ENCODE peak calls at places on chromosomes 7 and 10, in five cellular contexts. S, E, N, H and G are unnamed samples.

GRCh38 chr10:43963379-43963778 is 314.7 kb upstream of the ZNF32 start:
- DNase-seq in S (no peak), E (no peak), N (no peak), H (no peak), G (no peak)

GRCh38 chr10:103781329-103782061 is 73.9 kb downstream of the SH3PXD2A start:
- DNase-seq in S (peak), E (peak), N (no peak), H (no peak), G (peak)

GRCh38 chr7:105652359-105652993 is 71.2 kb upstream of the EFCAB10 start:
- DNase-seq in S (peak), E (peak), N (peak), H (peak), G (peak)

GRCh38 chr7:143493755-143494154 is 16.1 kb downstream of the TAS2R41 start:
- DNase-seq in S (no peak), E (no peak), N (no peak), H (no peak), G (no peak)

GRCh38 chr7:94313926-94314325 is 80.8 kb upstream of the COL1A2 start:
- DNase-seq in S (no peak), E (peak), N (no peak), H (no peak), G (no peak)

GRCh38 chr7:117997862-117998825 is 124.9 kb upstream of the CTTNBP2 start:
- DNase-seq in S (no peak), E (no peak), N (no peak), H (no peak), G (no peak)

GRCh38 chr7:139720705-139721231 is 57.0 kb downstream of the HIPK2 start:
- DNase-seq in S (peak), E (no peak), N (no peak), H (no peak), G (peak)

GRCh38 chr7:127920787-127921438 is 110.3 kb downstream of the LRRC4 start:
- DNase-seq in S (peak), E (peak), N (no peak), H (no peak), G (no peak)

GRCh38 chr10:89118091-89118490 is 89.0 kb downstream of the CH25H start:
- DNase-seq in S (peak), E (peak), N (no peak), H (no peak), G (no peak)

GRCh38 chr10:92125169-92125543 is 165.7 kb downstream of the CPEB3 start:
- DNase-seq in S (no peak), E (peak), N (no peak), H (no peak), G (no peak)

GRCh38 chr7:27346531-27347260 is 104.1 kb downstream of the EVX1 start:
- DNase-seq in S (peak), E (peak), N (no peak), H (no peak), G (no peak)

GRCh38 chr10:78199759-78200158 is 166.1 kb downstream of the RPS24 start:
- DNase-seq in S (no peak), E (no peak), N (no peak), H (no peak), G (no peak)

GRCh38 chr7:867406-868188 is 8.8 kb upstream of the GET4 start:
- DNase-seq in S (peak), E (peak), N (no peak), H (no peak), G (no peak)

GRCh38 chr10:117217196-117217761 is 20.0 kb downstream of the KCNK18 start:
- DNase-seq in S (no peak), E (no peak), N (no peak), H (peak), G (peak)

GRCh38 chr10:320787-321186 is 185.5 kb downstream of the ZMYND11 start:
- DNase-seq in S (no peak), E (no peak), N (no peak), H (no peak), G (no peak)

GRCh38 chr7:105638942-105639495 is 57.7 kb upstream of the EFCAB10 start:
- DNase-seq in S (no peak), E (no peak), N (peak), H (no peak), G (no peak)

GRCh38 chr10:110268442-110268841 is 36.3 kb downstream of the SMNDC1 start:
- DNase-seq in S (no peak), E (peak), N (no peak), H (no peak), G (peak)

GRCh38 chr10:11609492-11610093 is 1.9 kb downstream of the USP6NL start:
- DNase-seq in S (no peak), E (peak), N (no peak), H (no peak), G (peak)

GRCh38 chr7:95436407-95436806 is 1.6 kb upstream of the PON2 start:
- DNase-seq in S (no peak), E (no peak), N (no peak), H (no peak), G (no peak)

GRCh38 chr10:34824870-34825269 is 9.8 kb upstream of the PARD3 start:
- DNase-seq in S (no peak), E (no peak), N (no peak), H (peak), G (no peak)

GRCh38 chr10:50224330-50224952 is 26.9 kb downstream of the ASAH2 start:
- DNase-seq in S (peak), E (peak), N (peak), H (peak), G (peak)

GRCh38 chr7:100590077-100590737 is 4.1 kb downstream of the FBXO24 start:
- DNase-seq in S (peak), E (no peak), N (no peak), H (no peak), G (no peak)

GRCh38 chr10:95517536-95518454 is 43.4 kb downstream of the SORBS1 start:
- DNase-seq in S (peak), E (peak), N (no peak), H (no peak), G (no peak)

GRCh38 chr7:156892086-156892800 is 740 bp downstream of the LMBR1 start:
- DNase-seq in S (no peak), E (no peak), N (peak), H (peak), G (peak)

GRCh38 chr7:81420526-81420925 is 349.3 kb downstream of the HGF start:
- DNase-seq in S (no peak), E (no peak), N (no peak), H (no peak), G (no peak)

GRCh38 chr10:79046991-79047874 is 21.5 kb upstream of the ZMIZ1 start:
- DNase-seq in S (no peak), E (no peak), N (no peak), H (no peak), G (no peak)

GRCh38 chr7:45889367-45890067 is 1.2 kb downstream of the IGFBP1 start:
- DNase-seq in S (no peak), E (no peak), N (no peak), H (peak), G (no peak)

GRCh38 chr10:43644252-43644651 is 4.4 kb downstream of the ZNF32 start:
- DNase-seq in S (peak), E (peak), N (no peak), H (no peak), G (no peak)

GRCh38 chr7:54397836-54398612 is 144.2 kb upstream of the VSTM2A start:
- DNase-seq in S (peak), E (no peak), N (no peak), H (no peak), G (no peak)

GRCh38 chr10:114987995-114988394 is 50.0 kb downstream of the TRUB1 start:
- DNase-seq in S (peak), E (peak), N (no peak), H (no peak), G (no peak)

GRCh38 chr7:22943997-22944396 is 69.9 kb downstream of the HYCC1 start:
- DNase-seq in S (peak), E (peak), N (no peak), H (no peak), G (no peak)

GRCh38 chr7:66279912-66280311 is 74.8 kb downstream of the TPST1 start:
- DNase-seq in S (no peak), E (no peak), N (no peak), H (no peak), G (no peak)

GRCh38 chr7:27961255-27961654 is 219.3 kb downstream of the JAZF1 start:
- DNase-seq in S (peak), E (no peak), N (no peak), H (no peak), G (no peak)

GRCh38 chr10:6067457-6067856 is 5.3 kb upstream of the IL2RA start:
- DNase-seq in S (no peak), E (no peak), N (no peak), H (no peak), G (no peak)

GRCh38 chr7:131753620-131754222 is 197.3 kb upstream of the PODXL start:
- DNase-seq in S (no peak), E (no peak), N (no peak), H (peak), G (no peak)

GRCh38 chr7:84939442-84939841 is 247.4 kb downstream of the SEMA3D start:
- DNase-seq in S (no peak), E (no peak), N (no peak), H (no peak), G (no peak)

GRCh38 chr7:144818516-144818915 is 17.3 kb downstream of the TPK1 start:
- DNase-seq in S (peak), E (peak), N (no peak), H (no peak), G (peak)

DNA sequence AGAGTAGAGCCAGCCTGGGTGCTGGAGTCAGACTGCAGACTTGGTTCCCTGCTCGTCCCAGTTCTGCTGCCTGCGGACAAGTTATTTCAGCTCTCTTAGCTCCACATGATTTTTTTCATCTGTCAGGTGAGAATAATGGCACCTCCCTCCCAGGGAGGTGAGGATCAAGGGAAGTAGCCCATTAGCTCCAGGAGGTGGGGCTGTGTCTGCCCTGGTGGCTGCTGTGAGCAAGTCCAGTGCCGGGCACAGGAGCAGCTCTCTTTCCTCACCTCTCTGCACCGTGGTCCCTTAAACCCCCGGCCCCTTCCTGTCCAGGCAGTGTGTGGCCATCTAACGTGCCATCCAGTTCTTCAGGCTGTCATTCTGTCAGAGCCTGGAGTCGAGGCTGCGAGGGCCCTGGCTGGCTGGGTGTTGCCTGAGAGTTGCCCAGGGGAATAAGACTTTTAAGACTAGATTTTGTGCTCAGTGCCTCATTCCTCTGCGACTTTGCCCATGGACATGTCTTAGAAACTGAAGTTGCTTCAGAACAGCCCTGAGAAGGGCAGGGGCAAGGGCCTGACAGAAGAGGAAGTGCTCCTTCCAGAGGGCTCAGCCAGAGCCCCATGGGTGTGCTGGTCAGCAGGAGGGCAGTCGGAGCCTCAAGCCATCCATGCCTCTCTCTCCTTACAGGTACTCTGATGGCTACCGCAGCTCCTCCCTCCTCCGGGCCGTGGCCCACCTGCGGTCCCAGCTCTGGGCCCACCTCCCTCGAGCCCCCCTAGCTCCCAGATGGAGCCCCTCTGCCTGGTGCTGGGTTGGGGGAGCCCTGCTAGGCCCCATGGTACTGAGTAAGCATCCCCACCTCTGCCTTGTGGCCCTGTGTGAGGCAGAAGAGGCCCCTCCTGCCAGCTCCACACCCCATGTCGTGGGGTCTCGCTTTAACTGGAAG is 5.0 kb downstream of the ABCB8 start:
- DNase-seq in S (no peak), E (no peak), N (no peak), H (no peak), G (no peak)
- TF ChIP-seq CTCF in S (no peak), E (no peak), N (no peak), H (no peak), G (peak)

DNA sequence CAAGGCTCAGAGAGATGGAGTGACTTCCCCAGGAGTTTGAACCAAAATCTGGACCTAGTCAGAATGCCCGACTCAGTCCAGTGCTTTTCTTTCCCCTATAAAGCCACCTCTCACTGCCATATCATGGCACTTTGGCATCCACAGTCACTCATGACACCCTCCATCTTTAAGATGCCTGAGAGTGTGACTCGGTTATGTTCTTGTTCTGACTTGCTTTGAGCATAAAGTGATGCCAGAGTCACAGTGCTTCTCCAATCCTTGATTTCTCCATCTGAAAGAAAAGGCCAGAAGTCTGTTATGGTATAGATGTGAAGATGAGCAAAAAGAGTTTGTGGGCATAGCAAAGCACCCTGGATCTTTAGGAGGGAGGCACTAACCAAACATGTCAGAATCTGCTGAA is 538.1 kb downstream of the SORCS1 start:
- DNase-seq in S (no peak), E (no peak), N (no peak), H (no peak), G (no peak)
- TF ChIP-seq CTCF in S (no peak), E (no peak), N (no peak), H (no peak), G (no peak)

GRCh38 chr7:108059526-108059925 is 56.6 kb upstream of the LAMB1 start:
- DNase-seq in S (peak), E (peak), N (no peak), H (no peak), G (no peak)

GRCh38 chr7:108066486-108066885 is 63.5 kb upstream of the LAMB1 start:
- DNase-seq in S (peak), E (no peak), N (no peak), H (no peak), G (no peak)

GRCh38 chr7:108063520-108063933 is 60.6 kb upstream of the LAMB1 start:
- DNase-seq in S (no peak), E (no peak), N (no peak), H (no peak), G (peak)

GRCh38 chr7:108057951-108058391 is 55.0 kb upstream of the LAMB1 start:
- DNase-seq in S (no peak), E (no peak), N (no peak), H (no peak), G (no peak)

GRCh38 chr7:108062250-108063014 is 59.5 kb upstream of the LAMB1 start:
- DNase-seq in S (no peak), E (no peak), N (no peak), H (no peak), G (peak)
- TF ChIP-seq CTCF in S (no peak), E (no peak), N (no peak), H (no peak), G (no peak)

GRCh38 chr7:67636363-67637355 is 640.0 kb downstream of the TYW1 start:
- DNase-seq in S (no peak), E (no peak), N (no peak), H (no peak), G (no peak)
- TF ChIP-seq CTCF in S (no peak), E (no peak), N (peak), H (no peak), G (no peak)

GRCh38 chr7:114130860-114131259 is 212.1 kb upstream of the PPP1R3A start:
- DNase-seq in S (no peak), E (no peak), N (no peak), H (no peak), G (no peak)

GRCh38 chr7:114133717-114134116 is 214.9 kb upstream of the PPP1R3A start:
- DNase-seq in S (no peak), E (no peak), N (no peak), H (no peak), G (no peak)

GRCh38 chr7:114128880-114129279 is 210.1 kb upstream of the PPP1R3A start:
- DNase-seq in S (no peak), E (no peak), N (no peak), H (no peak), G (no peak)
- TF ChIP-seq CTCF in S (no peak), E (no peak), N (no peak), H (no peak), G (no peak)